ENCODE peak calls at places on chromosome 19, in five cellular contexts. One of them, this sample, is unnamed. For H3K36me3, the result is how much of the 10 kb centered on the place peaks cover.

GRCh38 chr19:31099470-31100190 is 249.6 kb downstream of the TSHZ3 start:
- DNase-seq in astrocyte: no peak
- DNase-seq in body of pancreas: no peak
- DNase-seq in heart right ventricle: no peak
- DNase-seq in lower lobe of right lung: no peak
- DNase-seq in this sample: no peak

GRCh38 chr19:44071824-44072542 is at the start of gene ZNF284:
- DNase-seq in astrocyte: peak
- DNase-seq in body of pancreas: peak
- DNase-seq in heart right ventricle: peak
- DNase-seq in lower lobe of right lung: peak
- DNase-seq in this sample: peak

GRCh38 chr19:1259873-1260748 is 9.0 kb upstream of the CIRBP start:
- DNase-seq in astrocyte: no peak
- DNase-seq in body of pancreas: peak
- DNase-seq in heart right ventricle: no peak
- DNase-seq in lower lobe of right lung: peak
- DNase-seq in this sample: peak

GRCh38 chr19:35512831-35513230 is 618 bp downstream of the DMKN start:
- DNase-seq in astrocyte: no peak
- DNase-seq in body of pancreas: no peak
- DNase-seq in heart right ventricle: no peak
- DNase-seq in lower lobe of right lung: no peak
- DNase-seq in this sample: no peak

GRCh38 chr19:32342695-32343094 is 2.7 kb upstream of the ZNF507 start:
- DNase-seq in astrocyte: no peak
- DNase-seq in body of pancreas: no peak
- DNase-seq in heart right ventricle: no peak
- DNase-seq in lower lobe of right lung: no peak
- DNase-seq in this sample: no peak

GRCh38 chr19:46639356-46640061 is 3.5 kb upstream of the GNG8 start:
- DNase-seq in astrocyte: peak
- DNase-seq in body of pancreas: peak
- DNase-seq in heart right ventricle: peak
- DNase-seq in lower lobe of right lung: peak
- DNase-seq in this sample: no peak

GRCh38 chr19:33448159-33448516 is 73.5 kb downstream of the PEPD start:
- DNase-seq in astrocyte: no peak
- DNase-seq in body of pancreas: no peak
- DNase-seq in heart right ventricle: no peak
- DNase-seq in lower lobe of right lung: peak
- DNase-seq in this sample: no peak

GRCh38 chr19:30649934-30650614 is 277.9 kb downstream of the ZNF536 start:
- DNase-seq in astrocyte: peak
- DNase-seq in body of pancreas: peak
- DNase-seq in heart right ventricle: no peak
- DNase-seq in lower lobe of right lung: no peak
- DNase-seq in this sample: no peak

GRCh38 chr19:18762125-18763023 is 28.7 kb downstream of the COMP start:
- DNase-seq in astrocyte: peak
- DNase-seq in body of pancreas: peak
- DNase-seq in heart right ventricle: peak
- DNase-seq in lower lobe of right lung: peak
- DNase-seq in this sample: no peak

GRCh38 chr19:34067861-34068271 is 104.4 kb upstream of the LSM14A start:
- DNase-seq in astrocyte: peak
- DNase-seq in body of pancreas: peak
- DNase-seq in heart right ventricle: no peak
- DNase-seq in lower lobe of right lung: no peak
- DNase-seq in this sample: no peak

GRCh38 chr19:18093439-18094161 is 4.0 kb upstream of the MAST3 start:
- DNase-seq in astrocyte: no peak
- DNase-seq in body of pancreas: no peak
- DNase-seq in heart right ventricle: no peak
- DNase-seq in lower lobe of right lung: no peak
- DNase-seq in this sample: no peak

GRCh38 chr19:17294051-17294891 is 9.0 kb downstream of the ABHD8 start:
- DNase-seq in astrocyte: no peak
- DNase-seq in body of pancreas: no peak
- DNase-seq in heart right ventricle: peak
- DNase-seq in lower lobe of right lung: peak
- DNase-seq in this sample: peak

GRCh38 chr19:45162464-45163143 is 1.8 kb upstream of the NKPD1 start:
- DNase-seq in astrocyte: no peak
- DNase-seq in body of pancreas: no peak
- DNase-seq in heart right ventricle: no peak
- DNase-seq in lower lobe of right lung: no peak
- DNase-seq in this sample: peak

GRCh38 chr19:40603071-40603718 is 2.0 kb downstream of the LTBP4 start:
- DNase-seq in astrocyte: peak
- DNase-seq in body of pancreas: no peak
- DNase-seq in heart right ventricle: no peak
- DNase-seq in lower lobe of right lung: no peak
- DNase-seq in this sample: no peak

GRCh38 chr19:19271828-19272599 is 1.1 kb downstream of the TM6SF2 start:
- DNase-seq in astrocyte: no peak
- DNase-seq in body of pancreas: no peak
- DNase-seq in heart right ventricle: no peak
- DNase-seq in lower lobe of right lung: no peak
- DNase-seq in this sample: no peak

GRCh38 chr19:17406887-17407196 is 1.4 kb upstream of the BST2 start:
- DNase-seq in astrocyte: no peak
- DNase-seq in body of pancreas: no peak
- DNase-seq in heart right ventricle: no peak
- DNase-seq in lower lobe of right lung: no peak
- DNase-seq in this sample: no peak

GRCh38 chr19:37719927-37720265 is 335 bp upstream of the ZNF607 start:
- DNase-seq in astrocyte: no peak
- DNase-seq in body of pancreas: no peak
- DNase-seq in heart right ventricle: no peak
- DNase-seq in lower lobe of right lung: no peak
- DNase-seq in this sample: no peak
- H3K4me3 ChIP-seq in astrocyte: peak
- H3K4me3 ChIP-seq in body of pancreas: peak
- H3K4me3 ChIP-seq in heart right ventricle: peak
- H3K4me3 ChIP-seq in lower lobe of right lung: peak
- H3K4me3 ChIP-seq in this sample: peak

GRCh38 chr19:42433503-42434260 is 6.5 kb upstream of the LIPE start:
- DNase-seq in astrocyte: no peak
- DNase-seq in body of pancreas: peak
- DNase-seq in heart right ventricle: peak
- DNase-seq in lower lobe of right lung: peak
- DNase-seq in this sample: peak
- TF ChIP-seq CTCF in astrocyte: peak
- TF ChIP-seq CTCF in body of pancreas: peak
- TF ChIP-seq CTCF in heart right ventricle: peak
- TF ChIP-seq CTCF in lower lobe of right lung: peak
- TF ChIP-seq CTCF in this sample: peak

GRCh38 chr19:50977626-50978025 is 6.1 kb downstream of the KLK7 start:
- DNase-seq in astrocyte: no peak
- DNase-seq in body of pancreas: no peak
- DNase-seq in heart right ventricle: no peak
- DNase-seq in lower lobe of right lung: no peak
- DNase-seq in this sample: no peak

GRCh38 chr19:50972795-50973376 is 3.5 kb upstream of the KLK6 start:
- DNase-seq in astrocyte: no peak
- DNase-seq in body of pancreas: no peak
- DNase-seq in heart right ventricle: no peak
- DNase-seq in lower lobe of right lung: no peak
- DNase-seq in this sample: no peak

GRCh38 chr19:50978772-50979390 is 4.8 kb downstream of the KLK7 start:
- DNase-seq in astrocyte: no peak
- DNase-seq in body of pancreas: no peak
- DNase-seq in heart right ventricle: no peak
- DNase-seq in lower lobe of right lung: no peak
- DNase-seq in this sample: no peak

GRCh38 chr19:50974702-50975555 is 5.5 kb upstream of the KLK6 start:
- DNase-seq in astrocyte: no peak
- DNase-seq in body of pancreas: no peak
- DNase-seq in heart right ventricle: no peak
- DNase-seq in lower lobe of right lung: no peak
- DNase-seq in this sample: no peak

DNA sequence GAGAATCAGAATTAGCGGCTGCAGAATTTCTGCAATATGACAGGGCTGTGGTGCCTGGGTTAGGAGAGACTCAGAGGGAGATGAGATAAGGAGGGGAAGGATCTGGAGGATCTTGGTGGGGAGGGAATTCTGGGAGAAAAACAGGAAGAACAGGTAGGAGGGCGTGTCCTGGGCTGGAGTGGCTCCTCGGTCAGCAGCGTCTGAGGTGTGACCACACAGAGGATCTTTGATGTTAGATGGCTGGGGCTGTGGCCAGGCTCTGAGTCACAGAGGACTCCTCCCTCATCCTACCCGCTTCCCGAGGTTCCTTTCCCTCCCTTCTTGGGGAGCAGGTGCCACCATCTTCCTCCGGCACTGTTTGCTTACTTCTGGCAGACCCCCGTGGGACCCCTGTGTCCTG is 6.4 kb upstream of the KLK6 start:
- DNase-seq in astrocyte: no peak
- DNase-seq in body of pancreas: no peak
- DNase-seq in heart right ventricle: no peak
- DNase-seq in lower lobe of right lung: no peak
- DNase-seq in this sample: no peak
- H3K36me3 ChIP-seq in astrocyte: under half
- H3K36me3 ChIP-seq in body of pancreas: under half
- H3K36me3 ChIP-seq in heart right ventricle: under half
- H3K36me3 ChIP-seq in lower lobe of right lung: under half
- H3K36me3 ChIP-seq in this sample: under half

DNA sequence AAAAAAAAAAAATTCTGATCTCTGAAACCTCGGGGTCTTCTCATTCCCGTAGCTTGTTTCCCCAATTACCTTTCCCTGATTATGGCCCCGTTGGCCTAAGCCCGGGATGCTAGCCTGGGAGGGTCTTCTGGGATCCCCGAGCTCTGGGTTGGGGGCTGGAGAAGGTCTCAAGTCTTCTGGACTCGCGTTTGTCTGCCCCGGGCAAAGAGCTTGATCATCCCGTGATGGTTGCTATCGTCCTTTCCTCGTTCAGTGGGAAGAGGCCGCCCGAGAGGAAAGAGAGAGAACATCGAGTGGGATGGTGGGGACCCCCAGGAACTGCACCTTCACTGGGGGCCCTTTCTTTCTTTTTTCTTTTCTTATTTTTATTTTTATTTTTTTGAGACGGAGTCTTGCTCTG is 2.4 kb downstream of the GNA15 start:
- DNase-seq in astrocyte: no peak
- DNase-seq in body of pancreas: no peak
- DNase-seq in heart right ventricle: no peak
- DNase-seq in lower lobe of right lung: no peak
- DNase-seq in this sample: no peak
- H3K4me3 ChIP-seq in astrocyte: no peak
- H3K4me3 ChIP-seq in body of pancreas: no peak
- H3K4me3 ChIP-seq in heart right ventricle: no peak
- H3K4me3 ChIP-seq in lower lobe of right lung: no peak
- H3K4me3 ChIP-seq in this sample: no peak

GRCh38 chr19:29311391-29311790 is 98.4 kb upstream of the UQCRFS1 start:
- DNase-seq in astrocyte: no peak
- DNase-seq in body of pancreas: no peak
- DNase-seq in heart right ventricle: no peak
- DNase-seq in lower lobe of right lung: no peak
- DNase-seq in this sample: no peak

GRCh38 chr19:29303707-29304090 is 90.7 kb upstream of the UQCRFS1 start:
- DNase-seq in astrocyte: no peak
- DNase-seq in body of pancreas: no peak
- DNase-seq in heart right ventricle: no peak
- DNase-seq in lower lobe of right lung: no peak
- DNase-seq in this sample: no peak

GRCh38 chr19:29305268-29305667 is 92.3 kb upstream of the UQCRFS1 start:
- DNase-seq in astrocyte: no peak
- DNase-seq in body of pancreas: no peak
- DNase-seq in heart right ventricle: no peak
- DNase-seq in lower lobe of right lung: no peak
- DNase-seq in this sample: no peak

GRCh38 chr19:29309637-29310036 is 96.7 kb upstream of the UQCRFS1 start:
- DNase-seq in astrocyte: no peak
- DNase-seq in body of pancreas: no peak
- DNase-seq in heart right ventricle: no peak
- DNase-seq in lower lobe of right lung: no peak
- DNase-seq in this sample: no peak

DNA sequence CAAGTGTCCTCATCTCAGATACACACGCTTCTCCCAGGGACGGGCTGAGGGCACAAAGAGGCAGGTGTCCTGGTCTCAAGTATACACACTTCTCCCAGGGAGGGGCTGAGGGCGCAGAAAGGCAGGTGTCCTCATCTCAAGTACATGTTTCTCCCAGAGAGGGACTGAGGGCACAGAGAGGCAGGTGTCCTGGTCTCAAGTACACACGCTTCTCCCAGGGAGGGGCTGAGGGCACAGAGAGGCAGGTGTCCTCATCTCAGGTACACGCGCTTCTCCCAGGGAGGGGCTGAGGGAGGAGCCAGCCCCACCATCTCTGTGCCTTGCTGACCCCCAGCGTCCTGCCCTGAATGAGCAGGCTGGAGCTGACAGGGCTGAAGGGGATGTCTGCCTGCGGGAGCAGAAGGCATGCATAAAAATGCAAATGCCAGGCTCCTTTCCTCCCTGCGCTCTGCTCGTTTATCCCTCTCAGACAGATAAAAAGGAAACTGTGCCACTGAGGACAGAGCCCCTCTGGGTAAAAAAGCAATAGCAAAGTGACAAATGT is 96.1 kb upstream of the UQCRFS1 start:
- DNase-seq in astrocyte: no peak
- DNase-seq in body of pancreas: no peak
- DNase-seq in heart right ventricle: no peak
- DNase-seq in lower lobe of right lung: no peak
- DNase-seq in this sample: no peak
- TF ChIP-seq CTCF in astrocyte: no peak
- TF ChIP-seq CTCF in body of pancreas: no peak
- TF ChIP-seq CTCF in heart right ventricle: no peak
- TF ChIP-seq CTCF in lower lobe of right lung: no peak
- TF ChIP-seq CTCF in this sample: no peak

DNA sequence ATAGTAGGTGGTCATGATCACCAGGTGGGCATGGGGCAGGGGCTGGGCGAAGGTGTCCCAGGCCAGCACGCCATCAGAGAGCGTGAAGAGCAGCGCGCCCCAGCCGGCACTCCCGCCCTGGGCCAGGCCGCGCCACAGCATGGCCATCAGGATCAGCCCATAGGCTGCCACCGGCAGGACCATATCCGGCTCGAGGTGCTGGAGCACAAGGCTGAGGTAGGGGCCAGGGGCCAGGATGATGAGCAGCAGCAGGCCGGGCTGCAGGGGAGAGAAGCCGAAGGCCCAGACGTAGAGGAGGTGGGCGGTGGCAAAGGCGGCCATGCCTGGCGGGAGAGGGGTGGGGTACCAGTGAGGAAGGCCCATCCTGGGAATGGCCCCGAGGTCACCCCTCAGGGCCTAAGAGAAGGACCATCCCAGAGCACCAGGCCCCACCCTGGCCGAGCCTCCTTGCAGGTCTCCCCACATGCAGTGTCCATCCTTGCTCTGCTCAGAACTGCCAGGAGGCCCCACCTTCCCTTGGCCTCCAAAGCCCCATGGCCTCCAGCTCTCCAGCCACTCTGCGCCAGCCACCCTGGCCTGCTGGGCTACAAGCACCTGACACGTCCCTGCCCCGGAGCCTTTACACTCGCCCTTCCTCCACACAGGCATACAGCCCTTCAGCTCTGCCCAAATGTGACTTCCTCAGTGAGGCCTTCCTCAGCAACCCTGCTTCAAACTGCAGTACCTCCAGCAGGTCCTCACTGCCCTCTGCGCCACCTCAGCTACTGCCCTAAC is 1.1 kb downstream of the TMEM86B start:
- DNase-seq in astrocyte: no peak
- DNase-seq in body of pancreas: no peak
- DNase-seq in heart right ventricle: no peak
- DNase-seq in lower lobe of right lung: no peak
- DNase-seq in this sample: no peak
- H3K36me3 ChIP-seq in astrocyte: under half
- H3K36me3 ChIP-seq in body of pancreas: under half
- H3K36me3 ChIP-seq in heart right ventricle: under half
- H3K36me3 ChIP-seq in lower lobe of right lung: half or more
- H3K36me3 ChIP-seq in this sample: half or more

This sample was measured in GM06990.